ENCODE peak calls at places on chromosomes 6 and 20, in five cellular contexts. X is stimulated activated CD4-positive, alpha-beta T cell treated with anti-CD3 and anti-CD28 coated beads, Interleukin-2, amount 100 ng/mL, for 48 hours; L is amniotic epithelial cell; Y is heart left ventricle; E is A549. Z is an unnamed sample.

GRCh38 chr6:77543601-77544000 is 80.3 kb upstream of the HTR1B start:
- DNase-seq in X (no peak), L (no peak), Y (no peak), E (no peak), Z (no peak)

GRCh38 chr20:10637062-10637559 is 36.7 kb downstream of the JAG1 start:
- DNase-seq in X (no peak), L (no peak), Y (no peak), E (no peak), Z (no peak)

GRCh38 chr6:1255646-1256365 is 56.1 kb upstream of the FOXQ1 start:
- DNase-seq in X (no peak), L (peak), Y (no peak), E (no peak), Z (no peak)

GRCh38 chr6:159790149-159790946 is at the start of gene MRPL18:
- DNase-seq in X (peak), L (peak), Y (peak), E (peak), Z (peak)

GRCh38 chr6:144090384-144090783 is 5.0 kb downstream of the SF3B5 start:
- DNase-seq in X (no peak), L (no peak), Y (no peak), E (no peak), Z (no peak)

GRCh38 chr6:69796081-69796626 is 656 bp downstream of the LMBRD1 start:
- DNase-seq in X (no peak), L (peak), Y (no peak), E (peak), Z (no peak)

GRCh38 chr20:50260480-50261221 is 70.0 kb downstream of the CEBPB start:
- DNase-seq in X (no peak), L (no peak), Y (no peak), E (no peak), Z (peak)

GRCh38 chr20:10209091-10209490 is 9.5 kb upstream of the SNAP25 start:
- DNase-seq in X (no peak), L (peak), Y (no peak), E (no peak), Z (no peak)

GRCh38 chr6:165306955-165307354 is 2.5 kb downstream of the C6orf118 start:
- DNase-seq in X (no peak), L (no peak), Y (no peak), E (no peak), Z (no peak)

GRCh38 chr6:25703005-25703404 is 51.0 kb downstream of the SCGN start:
- DNase-seq in X (no peak), L (no peak), Y (no peak), E (no peak), Z (no peak)